ENCODE peak calls at places on chromosomes 5 and 9, in four cellular contexts. R is iris pigment epithelial cell, S is NCI-H187, D is kidney glomerular epithelial cell. O is an unnamed sample.

GRCh38 chr9:125949247-125949646 is 202.1 kb downstream of the PBX3 start:
- DNase-seq in R (no peak), S (no peak), D (no peak), O (no peak)

GRCh38 chr5:93070938-93071337 is 510.1 kb downstream of the NR2F1-AS1 start:
- DNase-seq in R (no peak), S (no peak), D (no peak), O (no peak)

GRCh38 chr5:77632526-77633268 is 5.8 kb downstream of the OTP start:
- DNase-seq in R (no peak), S (peak; percentile 62), D (no peak), O (no peak)

GRCh38 chr9:137129456-137130175 is 9.3 kb upstream of the GRIN1 start:
- DNase-seq in R (peak; percentile 94), S (peak; percentile 55), D (peak; percentile 85), O (peak; percentile 91)

GRCh38 chr9:16062542-16063240 is 509.8 kb downstream of the CCDC171 start:
- DNase-seq in R (peak; percentile 98), S (no peak), D (peak; percentile 98), O (no peak)

GRCh38 chr9:121023064-121023463 is 27.0 kb downstream of the C5 start:
- DNase-seq in R (peak; percentile 24), S (no peak), D (no peak), O (no peak)

GRCh38 chr9:131875828-131876485 is 136.1 kb upstream of the RAPGEF1 start:
- DNase-seq in R (peak; percentile 11), S (no peak), D (no peak), O (no peak)

GRCh38 chr9:130995399-130995941 is 13.5 kb upstream of the LAMC3 start:
- DNase-seq in R (peak; percentile 40), S (no peak), D (peak; percentile 21), O (no peak)

GRCh38 chr5:61965074-61965473 is 340.9 kb upstream of the KIF2A start:
- DNase-seq in R (peak; percentile 5), S (no peak), D (no peak), O (no peak)

GRCh38 chr5:107743357-107744000 is 72.7 kb upstream of the EFNA5 start:
- DNase-seq in R (peak; percentile 49), S (no peak), D (peak; percentile 65), O (no peak)